ENCODE peak calls at places on chromosomes 4 and X, in eight cellular contexts. F is GM23338, O is right atrium auricular region, C is AG04450, X is fibroblast of lung, W is fibroblast of mammary gland, Y is heart left ventricle, I is NB4. D is an unnamed sample.

GRCh38 chrX:88886908-88887307 is 139.9 kb downstream of the CPXCR1 start:
- DNase-seq in W (no peak), O (no peak), F (no peak), I (no peak), X (no peak), C (no peak), Y (no peak), D (no peak)

GRCh38 chr4:94798808-94799207 is 41.1 kb downstream of the BMPR1B start:
- DNase-seq in F (no peak), C (no peak), I (no peak), Y (no peak), W (peak; percentile 69), O (no peak), X (no peak), D (no peak)

GRCh38 chrX:101478366-101478765 is 6.9 kb upstream of the ARMCX4 start:
- DNase-seq in C (no peak), F (no peak), I (no peak), W (no peak), X (no peak), O (no peak), Y (no peak), D (no peak)

GRCh38 chr4:165872443-165873297 is at the start of gene TLL1:
- DNase-seq in F (peak; percentile 46), X (peak; percentile 6), Y (peak; percentile 33), O (no peak), C (no peak), I (no peak), W (peak; percentile 31), D (no peak)

GRCh38 chr4:165588534-165589310 is 209.9 kb downstream of the CPE start:
- DNase-seq in I (no peak), O (no peak), Y (no peak), W (no peak), C (no peak), F (no peak), X (no peak), D (no peak)

GRCh38 chr4:90841676-90842075 is 714.5 kb downstream of the CCSER1 start:
- DNase-seq in W (no peak), Y (no peak), F (no peak), C (no peak), O (no peak), X (peak; percentile 28), I (no peak), D (no peak)

GRCh38 chr4:89800012-89800516 is 36.9 kb downstream of the SNCA start:
- DNase-seq in X (peak; percentile 28), O (no peak), F (no peak), Y (no peak), W (no peak), C (no peak), I (no peak), D (no peak)

GRCh38 chrX:48749182-48749581 is 12.4 kb upstream of the GLOD5 start:
- DNase-seq in F (no peak), C (no peak), X (no peak), Y (no peak), I (no peak), O (no peak), W (no peak), D (no peak)

GRCh38 chr4:155818639-155819038 is 47.4 kb downstream of the ASIC5 start:
- DNase-seq in W (no peak), I (no peak), C (no peak), O (no peak), F (no peak), X (no peak), Y (no peak), D (no peak)

GRCh38 chrX:140697618-140698017 is 11.9 kb upstream of the LINC00632 start:
- DNase-seq in X (no peak), W (no peak), O (no peak), C (no peak), F (peak; percentile 6), I (peak; percentile 12), Y (no peak), D (no peak)
- TF ChIP-seq CTCF in X (no peak), W (no peak), O (peak; percentile 25), C (peak; percentile 4), F (peak; percentile 47), I (peak; percentile 36), Y (peak; percentile 19), D (no peak)

GRCh38 chr4:116118216-116118615 is 967.2 kb downstream of the TRAM1L1 start:
- DNase-seq in O (no peak), F (no peak), Y (no peak), I (no peak), C (no peak), W (no peak), X (no peak), D (no peak)

GRCh38 chr4:116126794-116127193 is 958.6 kb downstream of the TRAM1L1 start:
- DNase-seq in X (no peak), W (no peak), O (no peak), Y (no peak), I (no peak), C (no peak), F (no peak), D (no peak)

DNA sequence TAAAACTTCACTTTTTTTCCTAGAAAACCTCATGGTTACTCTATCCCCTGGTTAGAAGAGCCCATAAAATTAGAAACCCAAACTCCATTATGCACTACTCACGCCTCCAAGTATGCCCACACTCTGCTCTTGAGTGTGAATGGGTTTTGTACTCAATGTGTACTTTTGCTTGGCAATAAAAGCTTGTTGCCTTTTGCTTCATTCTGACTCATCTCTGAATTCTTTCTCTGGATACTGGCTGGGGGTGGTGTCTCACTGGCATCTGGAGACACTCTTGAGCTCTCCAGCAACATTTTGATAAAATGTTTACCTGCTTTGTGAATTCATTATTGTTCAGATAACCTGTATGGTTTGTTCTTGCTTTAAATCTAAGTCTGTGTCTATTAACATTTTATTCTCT is 963.2 kb downstream of the TRAM1L1 start:
- DNase-seq in I (no peak), F (no peak), X (no peak), Y (no peak), W (no peak), O (no peak), C (no peak), D (no peak)
- TF ChIP-seq CTCF in I (no peak), F (no peak), X (no peak), Y (no peak), W (no peak), O (no peak), C (no peak), D (no peak)

DNA sequence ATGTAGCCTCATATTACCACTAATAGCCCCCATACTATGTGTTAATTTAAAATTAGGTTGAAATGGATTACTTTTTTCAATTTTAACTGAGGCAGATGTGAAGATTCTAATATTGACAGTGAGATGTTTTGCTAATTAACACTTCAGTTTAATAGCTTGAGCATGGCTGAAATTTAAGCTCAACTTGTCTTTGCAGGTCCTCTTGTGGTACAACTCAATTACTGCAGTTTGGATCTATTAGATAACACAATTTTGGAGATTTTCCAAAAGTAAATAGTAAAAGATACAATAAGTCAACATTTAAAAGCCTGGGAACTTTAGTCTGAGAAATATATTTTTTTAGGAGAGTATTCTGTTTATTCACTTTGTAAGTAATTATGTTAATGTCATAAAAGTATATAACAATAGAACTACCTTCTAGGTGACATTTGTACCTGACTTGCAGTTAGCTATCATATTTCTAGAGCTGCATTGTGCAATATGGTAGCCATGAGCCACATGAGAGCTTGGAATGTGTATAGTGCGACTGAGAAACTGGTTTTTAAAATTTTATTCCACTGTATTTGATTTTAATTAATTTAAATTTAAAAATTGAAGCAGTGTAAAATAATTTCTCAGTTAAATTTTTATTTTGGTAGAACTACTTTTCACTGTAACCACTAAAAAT is 73.1 kb upstream of the FMR1 start:
- DNase-seq in W (peak; percentile 10), I (peak; percentile 21), X (peak; percentile 0), O (no peak), Y (no peak), F (peak; percentile 27), C (no peak), D (no peak)
- TF ChIP-seq CTCF in W (peak; percentile 19), I (peak; percentile 9), X (no peak), O (peak; percentile 29), Y (peak; percentile 15), F (peak; percentile 60), C (no peak), D (no peak)

GRCh38 chr4:67809502-67809901 is 55.3 kb upstream of the GNRHR start:
- DNase-seq in W (no peak), I (no peak), F (peak; percentile 18), Y (no peak), C (no peak), O (no peak), X (no peak), D (no peak)

DNA sequence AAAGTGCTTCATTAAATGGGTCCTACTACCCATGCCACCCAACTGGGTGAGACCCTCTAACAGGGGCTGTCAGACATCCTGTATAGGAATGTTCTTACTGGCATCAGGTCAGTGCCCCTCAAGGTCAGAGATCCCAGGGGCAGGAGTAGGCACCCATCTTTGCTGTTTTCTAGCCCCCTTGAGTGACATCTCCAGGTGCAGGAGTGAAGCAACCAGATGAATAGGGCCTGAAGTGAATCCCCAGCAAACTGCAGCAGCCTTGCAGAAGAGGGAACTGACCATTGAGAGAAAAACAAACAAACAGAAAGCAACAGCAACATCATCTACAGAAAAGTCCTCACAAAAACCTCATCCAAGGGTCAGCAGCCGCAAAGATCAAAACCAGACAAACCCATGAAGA is 55.8 kb upstream of the GNRHR start:
- DNase-seq in I (no peak), F (no peak), O (no peak), W (no peak), X (no peak), C (no peak), Y (no peak), D (no peak)
- TF ChIP-seq CTCF in I (no peak), F (no peak), O (no peak), W (no peak), X (no peak), C (no peak), Y (no peak), D (no peak)

D was measured in BJ.